ENCODE peak calls at places on chromosomes 7 and 10, in seven cellular contexts. R is psoas muscle; C is IMR-90; A is CD8-positive, alpha-beta T cell; N is suprapubic skin; B is SJCRH30; J is tibial artery. Y is an unnamed sample.

GRCh38 chr7:138089080-138089901 is 13.0 kb downstream of the AKR1D1 start:
- DNase-seq in C (no peak), N (no peak), B (no peak), R (no peak), A (no peak), J (no peak), Y (no peak)

GRCh38 chr10:6151087-6151977 is 51.4 kb upstream of the PFKFB3 start:
- DNase-seq in A (peak; percentile 44), N (no peak), B (no peak), J (peak; percentile 77), C (peak; percentile 69), R (peak; percentile 45), Y (no peak)

GRCh38 chr10:116690356-116691078 is 51.8 kb downstream of the HSPA12A start:
- DNase-seq in N (no peak), J (no peak), R (peak; percentile 42), A (no peak), B (peak; percentile 47), C (peak; percentile 28), Y (no peak)

GRCh38 chr10:97721871-97722780 is 8.6 kb downstream of the MARVELD1 start:
- DNase-seq in N (no peak), A (no peak), B (no peak), R (no peak), C (no peak), J (no peak), Y (no peak)

GRCh38 chr10:74973993-74974392 is 137.5 kb upstream of the SAMD8 start:
- DNase-seq in R (no peak), N (no peak), B (no peak), A (no peak), J (no peak), C (no peak), Y (no peak)

GRCh38 chr10:815338-816104 is 116.0 kb downstream of the LARP4B start:
- DNase-seq in C (no peak), J (no peak), A (no peak), N (no peak), B (no peak), R (no peak), Y (no peak)

GRCh38 chr10:2099321-2099720 is 362.0 kb upstream of the ADARB2 start:
- DNase-seq in J (no peak), C (no peak), N (no peak), A (no peak), B (no peak), R (no peak), Y (no peak)

GRCh38 chr10:13528138-13528874 is 508 bp downstream of the BEND7 start:
- DNase-seq in R (peak; percentile 26), B (peak; percentile 20), N (no peak), A (no peak), J (no peak), C (no peak), Y (peak; percentile 61)

GRCh38 chr10:46542567-46543323 is 13.7 kb downstream of the GPRIN2 start:
- DNase-seq in C (no peak), N (peak; percentile 77), B (no peak), J (peak; percentile 22), R (peak; percentile 5), A (peak; percentile 4), Y (peak; percentile 19)

GRCh38 chr7:152615052-152615741 is 60.7 kb downstream of the XRCC2 start:
- DNase-seq in N (no peak), B (peak; percentile 72), A (no peak), R (no peak), C (no peak), J (no peak), Y (no peak)

GRCh38 chr7:116572036-116572435 is 47.2 kb downstream of the CAV1 start:
- DNase-seq in A (no peak), J (no peak), N (no peak), C (no peak), B (no peak), R (no peak), Y (no peak)

GRCh38 chr10:102384053-102384452 is 11.5 kb upstream of the NFKB2 start:
- DNase-seq in B (no peak), C (no peak), J (no peak), A (peak; percentile 26), N (no peak), R (no peak), Y (no peak)

GRCh38 chr7:82156168-82156567 is 287.4 kb downstream of the CACNA2D1 start:
- DNase-seq in B (peak; percentile 8), C (no peak), N (no peak), R (no peak), A (no peak), J (no peak), Y (no peak)

GRCh38 chr7:55527314-55527713 is 45.0 kb downstream of the VOPP1 start:
- DNase-seq in A (no peak), B (peak; percentile 49), C (no peak), J (no peak), N (no peak), R (no peak), Y (no peak)

GRCh38 chr10:100025528-100026070 is 15.9 kb upstream of the DNMBP start:
- DNase-seq in R (no peak), J (no peak), N (no peak), C (no peak), B (peak; percentile 96), A (no peak), Y (no peak)

GRCh38 chr7:157909370-157909769 is 572.6 kb downstream of the DNAJB6 start:
- DNase-seq in A (no peak), R (no peak), C (no peak), B (no peak), N (peak; percentile 72), J (no peak), Y (no peak)

GRCh38 chr7:291302-292092 is 1.5 kb downstream of the FOXL3 start:
- DNase-seq in C (no peak), R (no peak), B (no peak), J (no peak), A (no peak), N (peak; percentile 57), Y (no peak)

GRCh38 chr10:113073549-113074189 is 123.6 kb downstream of the TCF7L2 start:
- DNase-seq in R (peak; percentile 83), N (peak; percentile 88), J (peak; percentile 85), B (peak; percentile 39), C (peak; percentile 97), A (no peak), Y (peak; percentile 50)

GRCh38 chr10:22631646-22632278 is 82.6 kb downstream of the PIP4K2A start:
- DNase-seq in J (no peak), R (no peak), C (peak; percentile 50), N (no peak), B (no peak), A (no peak), Y (no peak)

GRCh38 chr10:52451817-52452216 is 137.7 kb downstream of the DKK1 start:
- DNase-seq in R (no peak), C (peak; percentile 76), B (no peak), N (no peak), A (no peak), J (no peak), Y (no peak)
- H3K27ac ChIP-seq in R (no peak overlapping the region), C (no peak overlapping the region), B (no peak overlapping the region), N (no peak overlapping the region), A (no peak overlapping the region), J (no peak overlapping the region), Y (no peak overlapping the region)

GRCh38 chr7:2639151-2639993 is 7.6 kb downstream of the TTYH3 start:
- DNase-seq in C (no peak), J (no peak), R (no peak), B (no peak), A (no peak), N (no peak), Y (no peak)

GRCh38 chr7:2638224-2638991 is 6.6 kb downstream of the TTYH3 start:
- DNase-seq in J (no peak), R (peak; percentile 76), C (peak; percentile 71), A (no peak), N (no peak), B (no peak), Y (peak; percentile 80)

GRCh38 chr7:2641406-2642393 is 9.9 kb downstream of the TTYH3 start:
- DNase-seq in B (peak; percentile 81), C (peak; percentile 97), A (no peak), R (peak; percentile 92), N (peak; percentile 93), J (peak; percentile 83), Y (peak; percentile 95)

GRCh38 chr7:2639994-2640830 is 8.4 kb downstream of the TTYH3 start:
- DNase-seq in R (peak; percentile 39), C (no peak), N (no peak), B (peak; percentile 44), J (no peak), A (no peak), Y (no peak)

GRCh38 chr7:2640858-2641257 is 9.1 kb downstream of the TTYH3 start:
- DNase-seq in C (no peak), A (no peak), R (no peak), J (no peak), B (no peak), N (no peak), Y (no peak)
- H3K4me1 ChIP-seq in C (peaks cover 62% of the 10 kb centered on the region), A (peaks cover 20% of the 10 kb centered on the region), R (peaks cover 44% of the 10 kb centered on the region), J (peaks cover 57% of the 10 kb centered on the region), B (peaks cover 39% of the 10 kb centered on the region), N (peaks cover 75% of the 10 kb centered on the region), Y (peaks cover 91% of the 10 kb centered on the region)

GRCh38 chr10:12334186-12334530 is 15.2 kb upstream of the CAMK1D start:
- DNase-seq in B (no peak), N (no peak), C (no peak), J (no peak), A (no peak), R (no peak), Y (no peak)

GRCh38 chr10:12333382-12334185 is 15.8 kb upstream of the CAMK1D start:
- DNase-seq in N (peak; percentile 83), R (peak; percentile 76), J (peak; percentile 85), B (peak; percentile 81), A (peak; percentile 14), C (peak; percentile 97), Y (peak; percentile 73)

GRCh38 chr10:12337973-12338372 is 11.4 kb upstream of the CAMK1D start:
- DNase-seq in C (peak; percentile 32), J (no peak), B (peak; percentile 54), A (no peak), R (no peak), N (no peak), Y (no peak)

GRCh38 chr10:12337407-12337806 is 11.9 kb upstream of the CAMK1D start:
- DNase-seq in N (no peak), B (peak; percentile 14), C (peak; percentile 59), R (no peak), J (no peak), A (no peak), Y (no peak)

DNA sequence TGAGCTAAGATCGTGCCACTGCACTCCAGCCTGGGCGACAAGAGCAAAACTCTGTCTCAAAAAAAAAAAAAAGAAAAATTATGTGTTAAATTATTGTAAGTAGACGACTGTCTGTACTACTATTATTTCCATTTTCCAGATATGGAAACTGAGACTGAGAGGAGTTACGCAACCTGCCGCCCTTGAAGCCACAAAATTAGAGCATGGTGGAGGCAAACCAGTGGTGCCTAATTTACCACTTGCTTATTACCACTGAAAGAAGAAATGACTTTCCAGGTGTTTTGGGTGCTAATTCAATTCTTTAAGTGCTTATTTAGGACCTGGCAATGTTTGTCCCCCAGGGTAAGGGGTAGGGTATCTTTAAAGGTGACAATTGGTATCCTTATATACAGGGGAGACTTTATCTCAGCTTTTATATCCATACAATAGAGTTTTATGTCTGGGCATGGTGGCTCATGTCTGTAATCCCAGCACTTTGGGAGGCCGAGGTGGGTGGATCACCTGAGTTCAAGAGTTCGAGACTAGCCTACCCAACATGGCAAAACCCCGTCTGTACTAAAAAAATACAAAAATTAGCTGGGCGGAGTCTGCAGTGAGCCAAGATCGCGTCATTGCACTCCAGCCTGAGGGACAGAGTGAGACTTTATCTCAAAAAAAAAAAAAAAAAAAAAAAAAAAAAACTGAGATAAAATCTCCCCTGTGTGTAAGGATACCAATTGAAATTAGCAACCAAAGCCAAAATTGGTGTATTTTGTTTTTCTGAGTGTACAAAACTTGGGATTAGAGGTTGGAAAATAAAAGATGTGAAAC is 16.6 kb upstream of the CAMK1D start:
- DNase-seq in R (no peak), J (no peak), A (no peak), B (no peak), C (peak; percentile 14), N (no peak), Y (no peak)
- H3K4me3 ChIP-seq in R (no peak overlapping the region), J (peak overlapping the region; percentile 16), A (no peak overlapping the region), B (peak overlapping the region; percentile 24), C (no peak overlapping the region), N (no peak overlapping the region), Y (no peak overlapping the region)

GRCh38 chr7:88279323-88279722 is 27.4 kb downstream of the STEAP4 start:
- DNase-seq in J (no peak), R (no peak), N (no peak), A (no peak), B (no peak), C (no peak), Y (no peak)
- H3K27ac ChIP-seq in J (no peak overlapping the region), R (no peak overlapping the region), N (no peak overlapping the region), A (no peak overlapping the region), B (no peak overlapping the region), C (no peak overlapping the region), Y (no peak overlapping the region)